ENCODE peak calls at places on chromosomes 16 and 17, in four cellular contexts. I is coronary artery, G is GM13976, T is A549. V is an unnamed sample.

GRCh38 chr16:4214215-4214621 is 27.7 kb downstream of the SRL start:
- DNase-seq in T (peak), G (no peak), I (no peak), V (no peak)

GRCh38 chr17:73644145-73645049 is at the start of gene SDK2:
- DNase-seq in T (peak), G (no peak), I (no peak), V (peak)

GRCh38 chr17:42667088-42667951 is 8.2 kb downstream of the TUBG2 start:
- DNase-seq in T (peak), G (no peak), I (no peak), V (no peak)

GRCh38 chr16:138049-138417 is 440 bp downstream of the NPRL3 start:
- DNase-seq in G (peak), I (no peak), T (no peak), V (peak)

GRCh38 chr17:32878211-32878610 is 1.3 kb upstream of the MYO1D start:
- DNase-seq in T (no peak), G (no peak), I (no peak), V (no peak)

GRCh38 chr17:80720624-80721577 is 176.3 kb downstream of the RPTOR start:
- DNase-seq in T (peak), I (no peak), G (no peak), V (no peak)

GRCh38 chr16:27253526-27253930 is 15.0 kb downstream of the NSMCE1 start:
- DNase-seq in T (peak), I (no peak), G (no peak), V (no peak)

GRCh38 chr16:88835818-88836217 is 20.9 kb downstream of the GALNS start:
- DNase-seq in G (no peak), I (no peak), T (no peak), V (no peak)

GRCh38 chr16:83348991-83349390 is 458.8 kb upstream of the HSBP1 start:
- DNase-seq in G (no peak), I (no peak), T (no peak), V (no peak)

GRCh38 chr17:75271955-75272847 is 1.2 kb upstream of the MIF4GD start:
- DNase-seq in G (no peak), I (no peak), T (peak), V (no peak)

GRCh38 chr16:85310868-85311585 is 198.8 kb upstream of the CIBAR2 start:
- DNase-seq in I (no peak), G (peak), T (no peak), V (no peak)

GRCh38 chr17:77247048-77247541 is 106.3 kb downstream of the SEC14L1 start:
- DNase-seq in T (peak), G (peak), I (peak), V (peak)

GRCh38 chr16:67356372-67356771 is 29.8 kb downstream of the LRRC36 start:
- DNase-seq in G (no peak), T (no peak), I (no peak), V (no peak)

GRCh38 chr17:34235389-34236028 is 19.6 kb upstream of the CCL2 start:
- DNase-seq in I (no peak), G (no peak), T (no peak), V (no peak)

GRCh38 chr17:28849281-28849680 is 5.5 kb upstream of the ERAL1 start:
- DNase-seq in G (no peak), I (no peak), T (peak), V (no peak)

GRCh38 chr16:86353185-86353584 is 157.1 kb upstream of the FOXF1 start:
- DNase-seq in G (no peak), I (no peak), T (no peak), V (no peak)

GRCh38 chr17:80441133-80441578 is 26.2 kb downstream of the ENDOV start:
- DNase-seq in G (peak), I (no peak), T (no peak), V (peak)

GRCh38 chr16:29009050-29009837 is 24.4 kb downstream of the LAT start:
- DNase-seq in T (no peak), G (no peak), I (no peak), V (no peak)

GRCh38 chr16:15816228-15816627 is 40.6 kb downstream of the MYH11 start:
- DNase-seq in T (no peak), G (no peak), I (no peak), V (no peak)

GRCh38 chr16:89407925-89408300 is 82.4 kb downstream of the ANKRD11 start:
- DNase-seq in T (no peak), I (no peak), G (no peak), V (no peak)

GRCh38 chr16:4613636-4614570 is 785 bp downstream of the UBALD1 start:
- DNase-seq in T (peak), G (peak), I (no peak), V (peak)

DNA sequence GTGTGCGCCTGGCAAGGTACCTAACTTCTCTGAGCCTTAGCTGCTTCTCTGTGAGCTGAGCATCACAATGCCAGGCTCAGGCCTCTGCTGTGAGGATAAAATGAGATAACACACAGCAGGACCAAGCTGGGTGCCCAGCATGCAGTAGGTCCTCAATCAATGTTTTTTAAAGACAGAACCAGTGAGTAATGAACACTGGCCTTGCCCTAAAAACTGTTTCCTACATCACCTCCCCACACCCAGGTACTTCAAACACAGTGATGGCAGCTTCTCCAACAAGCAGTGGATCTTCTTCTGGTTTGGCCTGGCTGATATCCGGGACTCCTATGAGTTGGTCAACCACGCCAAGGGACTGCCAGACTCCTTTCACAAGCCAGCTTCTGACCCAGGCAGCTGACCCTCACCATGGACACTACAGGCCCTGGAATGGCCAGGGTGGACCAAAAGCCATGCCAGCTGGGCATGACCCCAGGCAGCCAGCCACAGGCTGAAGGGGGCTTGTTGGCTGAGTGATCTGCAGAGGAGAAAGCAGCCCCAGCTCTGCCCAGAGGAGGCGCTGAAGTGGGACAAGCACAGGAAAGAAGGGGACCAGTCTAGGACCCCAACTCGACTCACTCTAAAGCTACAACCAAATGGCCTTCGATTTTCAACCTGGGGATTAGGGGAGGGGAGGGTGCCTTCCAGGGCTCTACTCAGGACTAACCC is 3.9 kb downstream of the NAGS start:
- DNase-seq in I (no peak), T (no peak), G (no peak), V (no peak)
- TF ChIP-seq CTCF in I (no peak), T (no peak), G (no peak), V (no peak)

GRCh38 chr17:62995377-62995885 is 29.4 kb downstream of the TANC2 start:
- DNase-seq in G (peak), T (peak), I (no peak), V (peak)
- TF ChIP-seq CTCF in G (peak), T (peak), I (no peak), V (peak)

GRCh38 chr17:9575381-9576072 is at the start of gene STX8:
- DNase-seq in T (peak), G (peak), I (peak), V (peak)

GRCh38 chr17:9577402-9577709 is 914 bp downstream of the CFAP52 start:
- DNase-seq in I (no peak), T (no peak), G (no peak), V (no peak)

GRCh38 chr17:9571201-9571600 is 4.4 kb downstream of the STX8 start:
- DNase-seq in I (no peak), T (no peak), G (no peak), V (no peak)

GRCh38 chr17:9576521-9577401 is at the start of gene CFAP52:
- DNase-seq in I (peak), T (peak), G (peak), V (peak)
- TF ChIP-seq CTCF in I (peak), T (peak), G (peak), V (peak)

GRCh38 chr16:24580665-24581064 is 41.3 kb downstream of the RBBP6 start:
- DNase-seq in T (peak), G (peak), I (no peak), V (no peak)
- TF ChIP-seq CTCF in T (peak), G (no peak), I (no peak), V (no peak)

DNA sequence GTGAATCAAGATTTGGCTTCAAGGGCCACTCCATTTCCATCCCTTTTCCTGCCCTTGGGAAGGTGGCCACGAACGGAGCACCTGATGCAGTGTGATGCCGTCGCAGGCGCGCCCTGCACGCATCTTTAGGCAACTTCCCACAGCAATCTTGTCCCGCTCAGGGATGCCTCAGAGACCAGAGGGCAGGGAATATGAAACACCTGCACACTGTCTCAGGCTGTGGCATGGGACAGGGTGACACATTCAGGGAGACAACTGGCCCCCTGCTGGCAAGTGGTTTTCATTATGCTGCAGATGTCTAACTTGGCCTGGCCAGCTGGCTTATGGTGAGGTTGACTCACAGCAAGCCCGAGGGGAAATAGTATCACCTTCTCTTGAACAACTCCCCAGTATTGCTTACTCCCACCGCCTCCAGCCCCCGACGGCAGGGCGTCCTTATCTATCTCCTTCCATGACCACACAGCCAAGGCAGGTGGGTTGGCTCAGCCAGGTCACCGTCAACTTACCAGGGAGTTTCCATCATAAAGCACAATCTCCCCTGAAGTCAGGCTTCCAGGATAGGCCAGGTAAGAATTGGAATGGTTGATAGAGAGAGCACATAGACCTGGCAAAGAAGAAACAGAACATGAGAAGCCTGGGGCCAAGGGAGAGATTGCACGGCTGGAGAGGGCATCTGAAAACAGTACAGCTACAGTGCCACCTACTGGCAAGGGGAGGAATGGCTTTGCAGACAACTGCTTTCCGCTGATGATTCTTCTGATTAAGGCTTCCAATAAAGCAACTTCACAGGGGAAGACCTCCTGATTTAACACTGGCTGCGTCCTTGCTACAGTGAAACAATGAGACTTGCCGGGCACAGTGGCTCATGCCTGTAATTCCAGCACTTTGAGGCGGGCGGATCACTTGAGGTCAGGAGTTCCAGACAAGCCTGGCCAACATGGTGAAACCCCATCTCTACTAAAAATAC is 21.1 kb downstream of the WIPI1 start:
- DNase-seq in T (peak), I (no peak), G (peak), V (peak)
- TF ChIP-seq CTCF in T (peak), I (peak), G (peak), V (peak)

GRCh38 chr17:41322903-41323895 is 7.7 kb upstream of the KRTAP17-1 start:
- DNase-seq in G (no peak), T (no peak), I (no peak), V (no peak)

GRCh38 chr17:41325126-41325525 is 9.6 kb upstream of the KRTAP17-1 start:
- DNase-seq in G (no peak), T (no peak), I (no peak), V (no peak)

GRCh38 chr17:41325611-41326010 is 10.1 kb upstream of the KRTAP17-1 start:
- DNase-seq in I (no peak), T (no peak), G (no peak), V (no peak)

GRCh38 chr17:41326173-41327145 is 10.9 kb upstream of the KRTAP17-1 start:
- DNase-seq in G (no peak), I (no peak), T (no peak), V (no peak)

DNA sequence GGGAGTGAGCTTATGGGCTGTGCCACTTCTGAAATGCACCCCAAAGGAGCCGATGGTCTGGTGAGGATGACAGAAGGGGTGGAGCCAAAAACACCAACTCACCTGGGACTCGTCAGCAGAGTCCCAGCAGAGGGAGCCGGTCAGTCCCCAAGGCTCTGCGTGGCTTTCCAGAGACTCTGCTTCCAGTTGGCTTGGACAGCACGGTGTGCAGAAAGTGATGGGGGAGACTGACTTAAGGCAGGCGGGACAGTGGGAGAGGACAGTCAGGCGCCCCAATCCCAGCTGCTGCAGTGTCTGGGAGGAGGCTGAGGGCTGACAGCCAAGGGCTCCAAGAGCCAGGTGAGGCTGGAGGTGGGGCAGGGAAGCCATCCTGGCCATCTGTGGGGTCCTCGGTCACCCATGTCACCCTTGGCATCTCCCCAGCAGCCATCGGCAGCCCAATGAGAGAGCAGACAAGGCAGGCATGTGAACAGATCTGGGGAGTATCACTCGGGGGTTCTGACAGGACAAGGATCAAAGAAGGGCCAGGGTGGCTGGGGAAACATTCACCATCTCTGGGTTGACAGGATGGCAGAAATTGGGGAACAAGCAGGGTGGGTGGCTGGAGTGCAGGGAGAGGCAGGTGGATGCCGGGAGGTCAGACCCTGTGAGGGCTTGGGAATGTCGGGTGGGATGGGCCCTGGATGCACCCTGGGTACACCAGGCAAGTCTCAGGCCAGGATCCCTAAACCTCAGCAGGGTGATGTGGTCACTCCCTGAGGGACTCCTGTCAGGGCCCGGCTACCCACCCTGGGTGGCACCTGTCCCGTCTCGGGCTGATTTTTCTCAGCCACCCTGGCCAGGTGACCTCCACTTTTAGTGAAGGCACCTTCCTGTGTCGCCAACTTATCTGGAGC is 8.9 kb upstream of the KRTAP17-1 start:
- DNase-seq in T (peak), I (no peak), G (no peak), V (no peak)
- TF ChIP-seq CTCF in T (peak), I (no peak), G (no peak), V (no peak)

DNA sequence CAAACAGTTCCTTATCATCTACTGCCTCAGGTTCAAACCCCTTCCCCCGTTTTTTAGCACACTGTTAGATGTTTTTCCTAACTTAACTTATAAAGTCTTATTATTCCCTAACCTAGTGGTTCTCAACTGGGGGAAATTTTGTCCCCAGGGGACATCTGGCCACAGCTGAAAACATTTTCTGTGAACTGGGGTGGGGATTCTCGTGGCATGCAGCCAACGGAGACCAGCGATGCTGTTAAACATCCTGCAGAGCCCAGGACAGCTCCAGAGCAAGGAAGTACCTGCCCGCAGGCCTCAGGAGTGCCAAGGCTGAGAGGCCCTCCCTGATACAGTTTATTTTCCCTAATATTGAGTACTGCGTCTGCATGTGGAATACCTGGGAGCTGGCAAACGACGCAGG is 24.3 kb downstream of the ZCCHC14 start:
- DNase-seq in G (no peak), T (no peak), I (no peak), V (no peak)
- TF ChIP-seq CTCF in G (no peak), T (no peak), I (no peak), V (no peak)

DNA sequence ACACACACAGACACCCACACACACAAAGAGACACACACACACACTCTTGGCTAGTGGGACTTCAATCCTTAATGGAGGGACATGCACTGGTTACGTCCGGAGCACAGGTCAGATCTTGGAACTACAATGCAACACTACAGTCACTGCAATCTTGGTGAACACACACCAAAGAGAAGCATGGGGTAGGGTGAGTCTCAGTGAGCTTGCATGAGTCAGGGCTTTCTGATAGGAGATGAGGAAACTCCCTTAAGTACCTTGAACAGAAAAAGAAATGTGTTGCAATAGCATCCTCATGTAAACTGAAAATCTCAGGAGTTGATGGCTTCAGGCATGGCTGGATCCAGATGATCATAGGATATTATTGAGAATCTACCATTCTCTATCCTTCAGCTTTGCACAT is 54.2 kb downstream of the CES1 start:
- DNase-seq in T (no peak), I (no peak), G (no peak), V (no peak)
- TF ChIP-seq CTCF in T (no peak), I (no peak), G (no peak), V (no peak)

DNA sequence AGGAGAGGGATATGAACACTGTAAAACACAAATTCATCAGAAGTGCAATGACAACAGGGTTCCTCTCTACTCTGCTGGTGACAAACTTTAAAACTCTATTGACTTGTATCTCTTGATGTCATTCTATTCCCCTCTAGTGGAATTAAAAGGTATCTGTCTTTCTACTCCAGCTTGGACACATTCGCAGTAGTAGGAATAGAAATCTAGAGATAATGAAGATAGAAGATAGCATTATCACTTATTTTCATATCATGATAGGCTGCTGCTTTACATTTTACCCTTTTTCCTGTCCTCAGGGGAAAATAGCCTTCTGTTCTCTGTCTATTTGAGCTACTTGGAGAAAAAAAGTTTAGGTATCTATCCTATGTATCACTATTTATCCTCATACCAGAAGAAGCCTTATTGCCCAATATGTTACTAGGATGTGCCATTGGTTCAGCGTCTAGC is 209.6 kb upstream of the CACNG5 start:
- DNase-seq in T (peak), G (no peak), I (no peak), V (no peak)
- TF ChIP-seq CTCF in T (peak), G (no peak), I (no peak), V (no peak)

GRCh38 chr17:6496116-6496481 is 51.8 kb downstream of the PIMREG start:
- DNase-seq in I (peak), G (peak), T (no peak), V (peak)

GRCh38 chr17:6494239-6494941 is 50.1 kb downstream of the PIMREG start:
- DNase-seq in G (no peak), I (peak), T (no peak), V (no peak)

GRCh38 chr17:6497496-6498221 is 53.4 kb downstream of the PIMREG start:
- DNase-seq in I (peak), T (no peak), G (no peak), V (no peak)

GRCh38 chr17:6496636-6497441 is 52.6 kb downstream of the PIMREG start:
- DNase-seq in T (no peak), G (no peak), I (peak), V (no peak)

GRCh38 chr17:6495450-6496115 is 51.3 kb downstream of the PIMREG start:
- DNase-seq in G (no peak), I (peak), T (no peak), V (no peak)
- TF ChIP-seq CTCF in G (no peak), I (no peak), T (no peak), V (no peak)